ENCODE peak calls at places on chromosome 2, in four cellular contexts. Z is kidney epithelial cell, G is GM12865, S is lower lobe of right lung. L is an unnamed sample.

GRCh38 chr2:146079216-146079615 is 1559.3 kb upstream of the ZEB2 start:
- DNase-seq in Z (no peak), G (no peak), S (no peak), L (no peak)

GRCh38 chr2:128306081-128306930 is 12.4 kb downstream of the HS6ST1 start:
- DNase-seq in Z (peak), G (no peak), S (peak), L (peak)

GRCh38 chr2:235692076-235692475 is 198.2 kb downstream of the AGAP1 start:
- DNase-seq in Z (no peak), G (no peak), S (no peak), L (no peak)

GRCh38 chr2:102041351-102041750 is 49.6 kb downstream of the IL1R2 start:
- DNase-seq in Z (no peak), G (no peak), S (no peak), L (no peak)

GRCh38 chr2:28155627-28156026 is 237.0 kb upstream of the FOSL2 start:
- DNase-seq in Z (no peak), G (peak), S (no peak), L (no peak)

GRCh38 chr2:135424849-135425248 is 106.2 kb downstream of the ZRANB3 start:
- DNase-seq in Z (no peak), G (no peak), S (no peak), L (no peak)

GRCh38 chr2:209391776-209392401 is 32.0 kb upstream of the MAP2 start:
- DNase-seq in Z (no peak), G (no peak), S (no peak), L (no peak)

GRCh38 chr2:214311931-214312749 is 98.7 kb upstream of the VWC2L start:
- DNase-seq in Z (no peak), G (no peak), S (no peak), L (no peak)

GRCh38 chr2:196421880-196422279 is 217.6 kb upstream of the CCDC150 start:
- DNase-seq in Z (no peak), G (no peak), S (no peak), L (no peak)

GRCh38 chr2:195532628-195533271 is 124.3 kb upstream of the SLC39A10 start:
- DNase-seq in Z (peak), G (peak), S (no peak), L (no peak)

GRCh38 chr2:21812766-21813165 is 689.0 kb downstream of the TDRD15 start:
- DNase-seq in Z (no peak), G (no peak), S (no peak), L (no peak)

GRCh38 chr2:168255103-168255502 is 7.7 kb upstream of the STK39 start:
- DNase-seq in Z (no peak), G (no peak), S (no peak), L (no peak)

GRCh38 chr2:67039058-67039457 is 358.1 kb upstream of the ETAA1 start:
- DNase-seq in Z (no peak), G (no peak), S (no peak), L (no peak)

GRCh38 chr2:86439879-86440630 is 1.1 kb upstream of the KDM3A start:
- DNase-seq in Z (no peak), G (no peak), S (no peak), L (no peak)

GRCh38 chr2:38592951-38593350 is 9.8 kb downstream of the HNRNPLL start:
- DNase-seq in Z (no peak), G (no peak), S (no peak), L (no peak)

GRCh38 chr2:169276045-169276444 is 86.3 kb downstream of the LRP2 start:
- DNase-seq in Z (no peak), G (no peak), S (no peak), L (no peak)
- TF ChIP-seq CTCF in Z (peak), G (peak), S (peak), L (peak)

GRCh38 chr2:60819155-60819862 is 62.1 kb upstream of the REL start:
- DNase-seq in Z (no peak), G (no peak), S (no peak), L (no peak)

GRCh38 chr2:60819936-60820335 is 61.4 kb upstream of the REL start:
- DNase-seq in Z (no peak), G (no peak), S (no peak), L (no peak)

GRCh38 chr2:60821133-60821469 is 60.3 kb upstream of the REL start:
- DNase-seq in Z (no peak), G (no peak), S (no peak), L (no peak)

GRCh38 chr2:60820416-60821132 is 60.8 kb upstream of the REL start:
- DNase-seq in Z (no peak), G (no peak), S (no peak), L (no peak)

DNA sequence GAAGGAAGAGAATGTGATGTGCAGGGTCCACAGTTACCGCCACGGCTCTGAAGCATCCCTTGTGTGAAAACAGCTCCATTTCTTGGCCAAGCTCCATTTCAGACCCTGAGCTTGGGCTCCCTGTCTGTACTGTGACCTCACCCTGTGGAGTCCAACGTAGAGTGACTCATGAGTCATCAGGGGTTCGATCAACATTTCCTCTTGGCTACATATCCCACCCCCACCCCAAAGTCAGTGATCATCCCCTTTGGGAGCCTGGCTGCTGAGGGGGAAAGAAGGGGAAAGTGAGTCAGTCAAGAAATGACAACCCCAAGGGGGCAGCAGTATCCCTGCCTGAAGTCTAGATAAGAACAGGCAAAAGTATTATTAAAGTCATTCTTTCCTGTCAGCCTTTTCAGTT is 62.2 kb downstream of the PAPOLG start:
- DNase-seq in Z (no peak), G (peak), S (no peak), L (no peak)
- TF ChIP-seq CTCF in Z (peak), G (peak), S (peak), L (no peak)

GRCh38 chr2:119349289-119349688 is 17.3 kb downstream of the C2orf76 start:
- DNase-seq in Z (no peak), G (no peak), S (no peak), L (no peak)

GRCh38 chr2:119354860-119355259 is 11.8 kb downstream of the C2orf76 start:
- DNase-seq in Z (no peak), G (no peak), S (no peak), L (no peak)

GRCh38 chr2:119352357-119352756 is 14.3 kb downstream of the C2orf76 start:
- DNase-seq in Z (no peak), G (peak), S (no peak), L (no peak)

GRCh38 chr2:119350311-119350998 is 16.2 kb downstream of the C2orf76 start:
- DNase-seq in Z (no peak), G (no peak), S (no peak), L (no peak)
- TF ChIP-seq CTCF in Z (no peak), G (no peak), S (no peak), L (no peak)

DNA sequence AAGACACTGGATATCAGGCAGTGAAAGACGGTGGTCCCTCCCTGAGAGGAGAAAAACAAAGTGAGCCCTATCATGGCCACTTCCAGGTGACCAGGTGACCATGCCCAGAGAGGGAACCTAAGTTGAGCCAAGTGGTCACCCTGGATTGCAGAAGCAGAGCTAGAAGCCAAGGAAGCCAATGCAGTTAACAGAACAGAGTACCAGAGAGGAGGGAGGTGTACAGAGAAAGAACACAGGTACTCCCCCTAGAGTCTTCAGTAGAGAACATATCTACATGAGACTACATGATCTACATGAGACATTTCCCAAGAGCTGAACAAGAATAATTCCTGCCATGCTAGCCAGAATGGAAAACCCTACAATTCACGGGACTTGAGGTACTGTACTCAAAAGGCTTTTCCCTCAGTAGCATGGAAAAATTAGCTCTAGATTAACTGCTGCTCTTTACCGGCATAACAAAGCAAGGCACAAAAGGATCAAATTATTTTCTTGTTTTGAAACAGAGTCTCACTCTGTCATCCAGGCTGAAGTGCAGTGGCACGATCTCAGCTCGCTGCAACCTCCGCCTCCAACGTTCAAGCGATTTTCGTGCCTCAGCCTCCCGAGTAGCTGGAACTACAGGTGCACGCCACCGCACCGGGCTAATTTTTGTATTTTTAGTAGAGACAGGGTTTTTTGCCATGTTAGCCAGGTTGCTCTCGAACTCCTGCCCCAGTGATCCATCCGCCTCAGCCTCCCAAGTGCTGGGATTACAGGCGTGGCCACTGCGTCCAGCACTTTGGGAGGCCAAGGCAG is 23.5 kb downstream of the ROCK2 start:
- DNase-seq in Z (no peak), G (no peak), S (no peak), L (no peak)
- TF ChIP-seq CTCF in Z (no peak), G (no peak), S (no peak), L (no peak)

DNA sequence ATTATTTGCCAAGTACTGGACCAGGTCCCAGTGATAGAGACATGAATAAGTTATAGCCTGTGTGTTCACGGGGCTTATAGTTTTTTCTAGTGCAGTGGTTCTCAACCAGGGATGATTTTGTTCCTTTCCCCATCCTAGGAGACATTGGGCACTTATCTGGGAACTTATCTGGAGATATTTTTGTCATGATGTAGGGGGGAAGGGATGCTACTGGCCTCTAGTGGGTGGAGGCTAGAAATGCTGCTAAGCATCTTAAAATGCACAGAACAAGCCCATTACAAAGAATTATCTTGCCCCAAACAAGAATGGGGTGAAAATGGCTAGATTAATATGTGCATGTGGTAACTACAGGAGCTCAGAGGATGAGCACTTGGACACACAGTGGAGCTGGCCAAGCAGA is 75.2 kb downstream of the KLHL29 start:
- DNase-seq in Z (no peak), G (peak), S (no peak), L (no peak)
- TF ChIP-seq CTCF in Z (peak), G (peak), S (peak), L (peak)

DNA sequence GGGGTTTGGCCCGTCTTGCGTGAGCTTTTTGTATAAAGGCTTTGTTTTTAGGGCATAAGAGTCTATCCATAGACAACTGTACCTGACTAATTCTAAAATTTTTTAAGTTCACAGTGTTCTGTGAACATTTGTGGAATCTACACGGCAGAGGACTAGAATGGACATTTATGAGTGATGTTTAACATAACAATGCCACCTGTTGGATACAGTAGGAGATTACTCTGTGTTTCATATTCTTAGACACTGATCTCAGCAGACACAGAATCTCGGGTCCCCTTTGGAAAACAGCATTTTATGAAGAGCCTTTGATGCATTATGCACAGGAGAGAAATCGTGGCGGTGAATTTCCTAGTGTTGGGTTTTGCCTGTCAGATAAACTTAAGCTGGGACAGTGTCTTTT is 752.2 kb downstream of the DPP10 start:
- DNase-seq in Z (no peak), G (no peak), S (no peak), L (no peak)
- TF ChIP-seq CTCF in Z (no peak), G (no peak), S (no peak), L (no peak)

GRCh38 chr2:68643874-68644485 is 601 bp downstream of the PROKR1 start:
- DNase-seq in Z (no peak), G (no peak), S (no peak), L (no peak)

GRCh38 chr2:68650645-68651044 is 7.3 kb downstream of the PROKR1 start:
- DNase-seq in Z (no peak), G (no peak), S (no peak), L (no peak)

GRCh38 chr2:68643011-68643873 is at the start of gene PROKR1:
- DNase-seq in Z (no peak), G (no peak), S (peak), L (no peak)

GRCh38 chr2:68645523-68645922 is 2.1 kb downstream of the PROKR1 start:
- DNase-seq in Z (no peak), G (peak), S (no peak), L (no peak)

GRCh38 chr2:68646303-68646702 is 2.9 kb downstream of the PROKR1 start:
- DNase-seq in Z (no peak), G (no peak), S (no peak), L (no peak)
- TF ChIP-seq CTCF in Z (no peak), G (no peak), S (no peak), L (peak)

DNA sequence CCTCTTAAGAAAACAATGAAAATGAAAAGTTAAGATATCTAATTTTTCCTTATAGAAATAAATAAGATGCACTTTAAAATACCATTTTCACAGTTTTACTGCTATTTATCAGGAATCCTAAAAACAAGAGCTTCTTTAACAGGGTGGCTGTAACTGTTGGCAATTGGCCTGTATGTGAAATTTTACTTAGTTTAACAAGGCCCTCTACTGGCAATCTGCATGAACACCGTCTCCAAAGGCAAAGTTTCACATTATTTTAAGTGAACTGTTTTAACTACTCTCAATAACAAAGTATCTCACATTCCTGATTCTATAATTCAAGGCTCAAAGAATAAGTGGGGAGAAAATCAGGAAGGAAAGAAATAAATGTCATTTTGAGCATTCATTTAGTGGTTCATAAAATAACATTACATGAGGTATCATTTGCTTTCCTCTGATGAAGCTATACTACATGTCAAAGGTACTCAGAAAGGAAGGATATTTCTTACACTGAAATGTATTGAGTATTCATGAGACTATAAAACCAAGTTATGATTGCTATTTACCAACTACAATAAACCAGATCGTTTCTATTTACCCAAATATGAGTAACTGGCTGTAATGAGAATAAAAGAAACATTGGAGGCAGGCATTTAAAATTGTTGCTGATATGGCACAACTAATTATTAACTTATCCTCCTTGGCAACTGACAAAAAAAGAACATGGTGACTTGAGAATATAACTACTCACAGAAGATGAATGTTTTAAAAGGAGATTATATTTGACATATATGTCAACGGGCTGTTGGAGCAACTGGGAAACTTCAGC is 7.0 kb downstream of the NCKAP5 start:
- DNase-seq in Z (no peak), G (peak), S (no peak), L (no peak)
- TF ChIP-seq CTCF in Z (peak), G (peak), S (peak), L (peak)

DNA sequence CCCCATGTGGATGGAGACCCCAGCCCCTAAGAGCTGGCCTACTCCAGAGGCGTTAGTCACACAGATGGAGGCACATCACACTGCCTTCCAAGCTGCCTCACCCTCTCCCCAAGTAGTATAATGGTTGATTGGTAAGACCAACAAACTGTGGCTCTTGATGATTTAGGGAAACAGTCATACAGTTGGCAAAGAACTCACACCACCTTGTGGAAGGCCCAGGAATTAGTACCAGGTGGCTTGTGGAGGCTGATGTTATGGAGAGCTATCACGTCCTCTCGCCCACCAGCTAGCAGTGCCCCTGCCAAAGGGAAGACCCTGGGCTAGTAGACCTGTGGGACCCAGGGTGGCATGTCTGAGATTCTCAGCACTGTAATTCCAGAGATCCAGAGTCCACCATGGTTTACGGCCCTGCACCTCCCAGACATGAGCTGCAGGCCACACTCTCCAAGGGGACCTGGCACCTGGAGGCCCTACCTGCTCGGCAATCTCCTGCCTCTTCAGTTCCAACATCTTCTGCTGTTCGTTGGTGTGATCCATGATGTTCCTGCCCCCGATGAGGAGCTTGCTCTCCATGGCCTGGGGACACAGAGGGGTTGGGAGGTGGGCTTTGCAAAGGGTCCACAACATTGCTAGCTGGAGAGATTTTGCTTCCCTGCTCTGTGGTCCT is 26.3 kb downstream of the KIF3C start:
- DNase-seq in Z (no peak), G (no peak), S (no peak), L (no peak)
- TF ChIP-seq CTCF in Z (no peak), G (peak), S (no peak), L (no peak)

L was measured in D721Med.